ENCODE peak calls at places on chromosomes 7 and 10, in six cellular contexts. C is stimulated activated CD4-positive, alpha-beta T cell treated with anti-CD3 and anti-CD28 coated beads, Interleukin-15, amount 100 ng/mL, for 24 hours; G is GM04504; Z is NCI-H526; W is HCT116; X is activated T-helper 1 cell treated with anti-CD3 and anti-CD28 coated beads, Interleukin-2, amount 50 U/mL, for 16 hours. T is an unnamed sample.

GRCh38 chr10:2610946-2611345 is 456.4 kb upstream of the PFKP start:
- DNase-seq in Z (no peak), W (no peak), G (no peak), C (no peak), X (no peak), T (no peak)

GRCh38 chr7:29288534-29289091 is 94.0 kb downstream of the CHN2 start:
- DNase-seq in Z (peak), X (no peak), W (no peak), G (no peak), C (no peak), T (no peak)

GRCh38 chr10:45006631-45007030 is 5.9 kb downstream of the ZNF22 start:
- DNase-seq in Z (no peak), W (no peak), C (no peak), X (no peak), G (no peak), T (no peak)

GRCh38 chr10:86342111-86342863 is 24.3 kb downstream of the GRID1 start:
- DNase-seq in X (no peak), C (no peak), W (no peak), Z (no peak), G (no peak), T (no peak)

GRCh38 chr10:97778452-97779302 is 6.9 kb upstream of the SFRP5 start:
- DNase-seq in C (no peak), X (no peak), Z (no peak), G (no peak), W (no peak), T (no peak)

GRCh38 chr7:131648491-131648890 is 92.1 kb upstream of the PODXL start:
- DNase-seq in G (no peak), X (no peak), C (no peak), W (no peak), Z (no peak), T (no peak)

GRCh38 chr10:43360086-43360485 is 11.3 kb upstream of the FXYD4 start:
- DNase-seq in G (no peak), X (no peak), W (no peak), C (no peak), Z (no peak), T (no peak)

GRCh38 chr7:816751-817671 is 15.3 kb upstream of the SUN1 start:
- DNase-seq in C (peak), G (no peak), Z (peak), W (no peak), X (peak), T (no peak)

GRCh38 chr10:49610015-49610734 is at the start of gene SLC18A3:
- DNase-seq in X (no peak), G (no peak), W (no peak), Z (peak), C (no peak), T (no peak)

GRCh38 chr7:71843677-71844076 is 568.5 kb downstream of the CALN1 start:
- DNase-seq in Z (no peak), W (no peak), C (no peak), G (no peak), X (no peak), T (no peak)

GRCh38 chr10:74929197-74929596 is 102.8 kb downstream of the KAT6B start:
- DNase-seq in C (no peak), X (no peak), G (no peak), W (no peak), Z (no peak), T (peak)

GRCh38 chr10:123967626-123968243 is 76.1 kb upstream of the CPXM2 start:
- DNase-seq in X (no peak), W (peak), G (no peak), C (peak), Z (peak), T (peak)

GRCh38 chr10:60384708-60385398 is 4.8 kb downstream of the ANK3 start:
- DNase-seq in X (no peak), C (no peak), G (peak), Z (no peak), W (peak), T (peak)

GRCh38 chr10:30959855-30960247 is 71.8 kb downstream of the ZNF438 start:
- DNase-seq in W (no peak), C (no peak), G (no peak), X (no peak), Z (no peak), T (no peak)

GRCh38 chr10:21292763-21293517 is 232.5 kb downstream of the SKIDA1 start:
- DNase-seq in G (peak), Z (no peak), W (peak), X (no peak), C (no peak), T (peak)

GRCh38 chr10:112775347-112775746 is 174.7 kb upstream of the TCF7L2 start:
- DNase-seq in C (no peak), Z (no peak), X (no peak), W (no peak), G (no peak), T (no peak)

GRCh38 chr7:128908750-128909385 is 1.6 kb downstream of the KCP start:
- DNase-seq in Z (no peak), W (no peak), C (no peak), G (no peak), X (no peak), T (no peak)

GRCh38 chr7:2190531-2190930 is 42.2 kb downstream of the MAD1L1 start:
- DNase-seq in X (no peak), C (no peak), Z (no peak), W (no peak), G (no peak), T (no peak)

GRCh38 chr7:6641305-6642035 is 4.4 kb downstream of the ZNF316 start:
- DNase-seq in C (no peak), W (no peak), X (no peak), Z (no peak), G (no peak), T (no peak)

GRCh38 chr7:151351967-151352366 is 10.4 kb downstream of the NUB1 start:
- DNase-seq in X (peak), C (peak), W (no peak), G (no peak), Z (no peak), T (no peak)

GRCh38 chr7:127943541-127944521 is 87.4 kb downstream of the LRRC4 start:
- DNase-seq in W (no peak), Z (no peak), X (no peak), G (no peak), C (no peak), T (no peak)

T was measured in Caki2.